ENCODE peak calls at places on chromosomes 13 and 19, in four cellular contexts. T is heart left ventricle, Z is mammary epithelial cell, L is tibial nerve. A is an unnamed sample. For H3K36me3 and H3K4me1, the result is how much of the 10 kb centered on the place peaks cover.

GRCh38 chr13:102152790-102153189 is 249.1 kb downstream of the FGF14 start:
- DNase-seq in T (no peak), Z (no peak), L (no peak), A (no peak)

GRCh38 chr13:110528371-110528770 is 33.2 kb downstream of the RAB20 start:
- DNase-seq in T (no peak), Z (no peak), L (no peak), A (no peak)

GRCh38 chr13:98848736-98849135 is 96.3 kb upstream of the SLC15A1 start:
- DNase-seq in T (no peak), Z (no peak), L (no peak), A (no peak)

GRCh38 chr13:45372189-45373115 is 31.5 kb upstream of the TPT1 start:
- DNase-seq in T (no peak), Z (no peak), L (no peak), A (no peak)

GRCh38 chr13:76991432-76991795 is 467 bp upstream of the CLN5 start:
- DNase-seq in T (peak), Z (peak), L (no peak), A (no peak)

GRCh38 chr13:35722438-35723060 is 246.1 kb upstream of the MAB21L1 start:
- DNase-seq in T (no peak), Z (no peak), L (no peak), A (no peak)

GRCh38 chr13:51958217-51958547 is 53.1 kb downstream of the ATP7B start:
- DNase-seq in T (no peak), Z (no peak), L (no peak), A (no peak)

GRCh38 chr13:101416181-101417042 is at the start of gene NALCN:
- DNase-seq in T (peak), Z (peak), L (no peak), A (peak)

GRCh38 chr19:35545855-35546381 is 492 bp downstream of the TMEM147 start:
- DNase-seq in T (peak), Z (peak), L (no peak), A (peak)

DNA sequence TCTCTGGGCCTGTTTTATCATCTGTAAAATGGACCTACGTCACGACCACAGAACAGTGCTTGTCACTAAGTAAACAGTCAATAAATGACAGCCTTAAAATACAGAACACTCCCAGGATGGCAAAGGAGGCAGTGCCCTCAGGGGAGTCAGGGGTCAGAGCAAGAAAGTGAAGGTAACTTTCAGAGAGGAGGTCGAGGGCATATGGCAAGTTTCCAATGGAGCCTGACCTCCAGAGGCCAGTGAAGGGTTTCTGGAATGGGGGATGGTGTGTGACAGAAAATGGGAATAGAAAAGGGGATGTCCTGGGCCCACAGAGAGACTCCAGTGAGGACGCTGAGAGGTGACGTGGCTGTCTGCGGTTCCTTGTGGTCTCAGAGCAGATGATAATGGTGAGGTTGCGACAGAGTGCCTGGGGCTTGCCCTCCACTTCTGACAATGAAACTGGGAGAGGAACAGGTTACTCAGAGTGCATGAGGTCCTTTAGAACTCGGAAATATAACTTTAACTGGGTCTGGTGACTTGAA is 91.8 kb downstream of the UBL3 start:
- DNase-seq in T (no peak), Z (peak), L (no peak), A (no peak)
- H3K36me3 ChIP-seq in T (under half), Z (under half), L (under half), A (under half)

GRCh38 chr13:28314879-28315278 is 176.5 kb downstream of the PAN3 start:
- DNase-seq in T (no peak), Z (no peak), L (no peak), A (no peak)

GRCh38 chr13:28318418-28318995 is 176.4 kb downstream of the FLT1 start:
- DNase-seq in T (no peak), Z (no peak), L (no peak), A (no peak)

GRCh38 chr13:28316841-28317240 is 178.1 kb downstream of the FLT1 start:
- DNase-seq in T (no peak), Z (no peak), L (no peak), A (no peak)

GRCh38 chr13:28316129-28316528 is 177.8 kb downstream of the PAN3 start:
- DNase-seq in T (peak), Z (no peak), L (no peak), A (no peak)

DNA sequence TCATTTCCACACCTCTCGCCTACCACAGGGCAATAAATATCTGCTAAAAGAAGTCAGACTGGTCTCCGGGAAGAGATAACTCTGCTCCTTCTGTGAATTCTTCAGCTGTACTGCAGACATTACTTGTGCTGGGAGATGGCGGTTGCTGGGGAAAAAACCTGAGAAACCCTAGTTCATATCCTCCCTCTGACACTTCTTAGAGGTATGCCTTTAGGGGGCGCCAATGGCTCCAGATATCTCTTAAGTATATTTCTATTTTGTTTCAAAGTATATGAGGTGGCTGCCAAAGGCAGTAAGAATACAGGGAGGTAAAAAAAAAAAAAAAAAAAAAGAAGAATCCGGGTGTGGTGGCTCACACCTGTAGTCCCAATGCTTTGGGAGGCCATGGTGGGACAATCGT is 175.2 kb downstream of the PAN3 start:
- DNase-seq in T (no peak), Z (no peak), L (no peak), A (no peak)
- TF ChIP-seq CTCF in T (peak), Z (no peak), L (no peak), A (peak)

GRCh38 chr19:14383556-14383897 is 2.3 kb downstream of the ADGRE5 start:
- DNase-seq in T (peak), Z (no peak), L (no peak), A (peak)

GRCh38 chr19:14383898-14384669 is 2.8 kb downstream of the ADGRE5 start:
- DNase-seq in T (peak), Z (peak), L (no peak), A (no peak)

GRCh38 chr19:14381689-14382474 is 638 bp downstream of the ADGRE5 start:
- DNase-seq in T (peak), Z (peak), L (no peak), A (peak)

GRCh38 chr19:14390548-14390947 is 9.3 kb downstream of the ADGRE5 start:
- DNase-seq in T (no peak), Z (no peak), L (no peak), A (no peak)

DNA sequence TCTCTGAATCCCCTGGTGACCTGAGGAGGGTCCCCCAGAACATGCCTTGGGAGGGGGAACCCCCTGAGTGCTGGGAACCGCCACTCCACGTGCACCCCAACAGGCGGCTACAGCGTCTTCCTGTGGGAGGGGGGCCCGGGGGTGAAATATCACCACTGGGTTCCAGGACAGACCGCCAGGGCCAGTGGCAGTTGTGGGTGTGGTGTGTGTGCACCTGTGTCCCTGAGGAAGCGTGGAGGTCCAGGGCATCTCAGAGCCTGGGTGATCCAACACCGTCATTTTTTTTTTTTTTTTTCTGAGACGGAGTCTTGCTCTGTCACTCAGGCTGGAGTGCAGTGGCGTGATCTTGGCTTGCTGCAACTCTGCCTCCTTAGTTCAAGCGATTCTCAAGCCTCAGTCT is 4.2 kb downstream of the ADGRE5 start:
- DNase-seq in T (no peak), Z (no peak), L (no peak), A (no peak)
- H3K4me1 ChIP-seq in T (under half), Z (under half), L (under half), A (under half)

GRCh38 chr19:19009951-19010350 is 23.4 kb downstream of the SUGP2 start:
- DNase-seq in T (no peak), Z (no peak), L (no peak), A (no peak)

GRCh38 chr19:19004144-19004543 is 29.2 kb downstream of the SUGP2 start:
- DNase-seq in T (no peak), Z (no peak), L (no peak), A (no peak)

GRCh38 chr19:19010551-19010950 is 22.8 kb downstream of the SUGP2 start:
- DNase-seq in T (no peak), Z (no peak), L (no peak), A (no peak)

DNA sequence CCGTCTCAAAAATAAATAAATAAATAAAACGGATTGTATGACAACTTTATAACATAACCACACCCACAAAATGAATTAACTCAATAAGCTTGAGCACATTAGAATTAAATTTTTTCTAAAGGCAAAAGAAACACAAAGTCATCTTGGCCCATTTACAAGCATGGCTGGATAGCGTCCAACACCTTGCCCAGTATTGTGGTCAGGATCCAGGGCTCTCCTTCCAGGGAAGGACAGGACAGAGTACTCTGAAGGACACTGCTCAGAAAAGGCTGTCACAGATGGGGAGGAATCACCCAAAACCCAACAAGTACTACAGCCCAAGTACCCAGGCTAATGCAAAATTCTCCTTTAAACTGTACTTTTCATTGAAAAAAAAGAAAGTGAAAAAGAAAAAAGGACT is 27.1 kb downstream of the SUGP2 start:
- DNase-seq in T (no peak), Z (no peak), L (no peak), A (no peak)
- H3K36me3 ChIP-seq in T (under half), Z (under half), L (under half), A (half or more)

DNA sequence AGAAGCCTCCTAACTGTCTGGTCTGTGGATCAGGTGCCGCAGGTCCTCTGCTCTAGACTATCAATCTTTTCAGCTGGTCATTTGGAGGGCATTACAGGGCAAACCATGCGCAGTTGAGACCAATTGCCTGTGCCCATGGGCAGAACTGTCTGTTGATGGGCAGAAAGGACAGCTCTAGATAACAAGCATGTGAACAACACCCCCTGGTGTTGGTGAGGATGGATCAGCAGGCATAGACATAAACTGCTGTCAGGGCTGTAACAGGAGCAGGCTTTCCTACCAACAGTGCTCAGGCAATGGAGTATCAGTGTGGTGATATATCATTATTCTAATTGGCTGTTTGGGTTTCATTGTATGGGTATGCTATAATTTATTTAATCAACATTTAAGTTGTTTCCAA is 104.7 kb upstream of the KL start:
- DNase-seq in T (no peak), Z (peak), L (no peak), A (no peak)
- TF ChIP-seq CTCF in T (peak), Z (peak), L (peak), A (peak)

GRCh38 chr19:15869109-15869555 is 28.7 kb downstream of the CYP4F2 start:
- DNase-seq in T (no peak), Z (peak), L (no peak), A (no peak)

GRCh38 chr19:15869873-15870272 is 28.0 kb downstream of the CYP4F2 start:
- DNase-seq in T (no peak), Z (no peak), L (no peak), A (no peak)

GRCh38 chr19:15875075-15875474 is 22.8 kb downstream of the CYP4F2 start:
- DNase-seq in T (no peak), Z (no peak), L (no peak), A (no peak)

GRCh38 chr19:15866646-15867045 is 31.2 kb downstream of the CYP4F2 start:
- DNase-seq in T (no peak), Z (peak), L (no peak), A (no peak)

GRCh38 chr19:15871570-15871969 is 26.3 kb downstream of the CYP4F2 start:
- DNase-seq in T (no peak), Z (no peak), L (no peak), A (no peak)
- H3K4me1 ChIP-seq in T (under half), Z (under half), L (under half), A (under half)

DNA sequence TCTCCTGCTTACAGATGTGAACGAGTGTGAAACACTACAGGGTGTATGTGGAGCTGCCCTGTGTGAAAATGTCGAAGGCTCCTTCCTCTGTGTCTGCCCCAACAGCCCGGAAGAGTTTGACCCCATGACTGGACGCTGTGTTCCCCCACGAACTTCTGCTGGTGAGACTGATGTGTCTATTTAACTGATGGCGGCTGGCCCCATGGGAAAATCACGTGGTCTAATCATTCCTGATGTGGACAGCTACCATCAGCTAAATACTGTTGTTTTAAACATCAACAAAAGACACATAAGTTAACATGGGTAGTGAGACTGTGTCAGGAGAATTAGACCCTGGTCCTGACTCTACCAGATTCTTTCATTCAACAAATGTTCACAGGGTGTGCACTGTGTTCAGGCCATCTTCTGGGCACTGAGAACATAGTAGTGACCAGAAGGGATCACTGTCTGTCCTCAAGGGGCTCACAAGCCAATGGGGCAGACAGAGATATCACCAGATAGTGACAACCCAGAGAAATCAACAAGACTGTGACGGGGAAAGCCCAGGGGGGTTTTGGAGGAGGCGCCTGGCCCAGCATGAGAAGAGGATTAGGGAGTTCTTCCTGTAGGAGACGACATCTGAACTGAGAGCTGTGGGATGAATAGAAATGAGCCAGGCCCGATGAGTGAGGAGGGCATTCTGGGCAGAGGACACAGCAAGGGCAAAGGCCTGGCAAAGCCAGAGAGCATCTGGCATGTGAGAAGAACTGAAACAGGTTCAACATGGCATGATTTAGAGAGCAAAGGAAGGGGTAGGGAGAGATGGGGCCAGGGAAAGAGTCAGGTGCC is 18.4 kb downstream of the LTBP4 start:
- DNase-seq in T (no peak), Z (no peak), L (no peak), A (no peak)
- H3K36me3 ChIP-seq in T (under half), Z (under half), L (under half), A (half or more)

DNA sequence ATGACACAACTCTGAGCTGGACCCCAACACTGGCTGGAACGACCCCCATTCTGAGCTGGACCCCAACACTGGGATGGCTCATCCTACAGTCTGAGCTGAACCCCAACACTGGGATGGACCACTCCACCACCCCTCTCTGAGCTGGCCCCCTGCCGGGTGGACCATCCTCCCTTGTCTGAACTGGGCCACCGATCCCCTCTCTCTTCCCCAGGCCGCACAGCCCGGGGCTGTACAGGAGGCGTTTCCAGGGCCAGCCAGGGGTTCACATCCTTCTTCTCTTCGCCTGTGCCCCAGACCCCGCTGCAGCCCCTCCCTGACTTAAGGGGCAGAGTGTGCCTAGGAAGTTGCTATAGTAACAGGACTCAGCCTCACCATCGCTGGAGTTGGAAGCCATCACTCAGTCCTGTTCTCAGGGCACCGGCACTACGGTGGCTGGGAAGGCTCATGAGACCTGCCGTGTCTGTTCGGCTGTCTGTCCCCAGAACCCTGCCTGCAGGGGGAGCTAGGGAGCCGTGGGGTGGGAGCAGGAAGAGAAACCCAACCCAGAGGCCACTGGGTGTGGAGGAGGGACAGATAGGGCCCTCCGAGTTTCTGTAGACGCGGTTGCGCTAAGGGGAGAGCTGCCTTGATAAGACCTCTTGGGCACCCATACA is 3.7 kb downstream of the PRKACA start:
- DNase-seq in T (no peak), Z (no peak), L (no peak), A (peak)
- TF ChIP-seq CTCF in T (no peak), Z (peak), L (no peak), A (peak)